ENCODE peak calls at places on chromosomes 7 and 10, in ten cellular contexts. One of them, this sample, is unnamed.

GRCh38 chr10:82981137-82981723 is 1106.2 kb downstream of the NRG3 start:
- DNase-seq in cardiac muscle cell: peak
- DNase-seq in CD8-positive, alpha-beta T cell: no peak
- DNase-seq in colonic mucosa: no peak
- DNase-seq in fibroblast of lung: peak
- DNase-seq in A549: no peak
- DNase-seq in fibroblast of pulmonary artery: peak
- DNase-seq in H1: no peak
- DNase-seq in H9: no peak
- DNase-seq in brain microvascular endothelial cell: peak
- DNase-seq in this sample: no peak

GRCh38 chr10:102234866-102235597 is 6.3 kb downstream of the PITX3 start:
- DNase-seq in H1: no peak
- DNase-seq in CD8-positive, alpha-beta T cell: no peak
- DNase-seq in colonic mucosa: no peak
- DNase-seq in A549: no peak
- DNase-seq in cardiac muscle cell: no peak
- DNase-seq in fibroblast of pulmonary artery: no peak
- DNase-seq in H9: no peak
- DNase-seq in brain microvascular endothelial cell: no peak
- DNase-seq in fibroblast of lung: no peak
- DNase-seq in this sample: no peak

GRCh38 chr7:135666836-135667235 is 4.5 kb downstream of the STMP1 start:
- DNase-seq in A549: no peak
- DNase-seq in H9: no peak
- DNase-seq in brain microvascular endothelial cell: no peak
- DNase-seq in fibroblast of lung: no peak
- DNase-seq in H1: no peak
- DNase-seq in cardiac muscle cell: no peak
- DNase-seq in CD8-positive, alpha-beta T cell: no peak
- DNase-seq in colonic mucosa: no peak
- DNase-seq in fibroblast of pulmonary artery: no peak
- DNase-seq in this sample: no peak

GRCh38 chr7:29989257-29989995 is at the start of gene SCRN1:
- DNase-seq in H1: no peak
- DNase-seq in CD8-positive, alpha-beta T cell: peak
- DNase-seq in brain microvascular endothelial cell: no peak
- DNase-seq in fibroblast of pulmonary artery: peak
- DNase-seq in A549: peak
- DNase-seq in fibroblast of lung: no peak
- DNase-seq in H9: peak
- DNase-seq in colonic mucosa: peak
- DNase-seq in cardiac muscle cell: no peak
- DNase-seq in this sample: peak

GRCh38 chr7:155883491-155884224 is 71.4 kb upstream of the SHH start:
- DNase-seq in CD8-positive, alpha-beta T cell: no peak
- DNase-seq in H9: peak
- DNase-seq in H1: no peak
- DNase-seq in cardiac muscle cell: no peak
- DNase-seq in colonic mucosa: no peak
- DNase-seq in fibroblast of pulmonary artery: no peak
- DNase-seq in fibroblast of lung: no peak
- DNase-seq in A549: no peak
- DNase-seq in brain microvascular endothelial cell: no peak
- DNase-seq in this sample: no peak

GRCh38 chr10:12484945-12485805 is 135.8 kb downstream of the CAMK1D start:
- DNase-seq in H1: peak
- DNase-seq in A549: peak
- DNase-seq in fibroblast of lung: no peak
- DNase-seq in colonic mucosa: peak
- DNase-seq in fibroblast of pulmonary artery: no peak
- DNase-seq in brain microvascular endothelial cell: peak
- DNase-seq in CD8-positive, alpha-beta T cell: peak
- DNase-seq in cardiac muscle cell: peak
- DNase-seq in H9: peak
- DNase-seq in this sample: no peak

GRCh38 chr7:50733552-50733951 is 49.1 kb downstream of the GRB10 start:
- DNase-seq in colonic mucosa: no peak
- DNase-seq in cardiac muscle cell: peak
- DNase-seq in H9: no peak
- DNase-seq in fibroblast of lung: peak
- DNase-seq in CD8-positive, alpha-beta T cell: no peak
- DNase-seq in fibroblast of pulmonary artery: peak
- DNase-seq in A549: peak
- DNase-seq in brain microvascular endothelial cell: peak
- DNase-seq in H1: no peak
- DNase-seq in this sample: no peak

GRCh38 chr7:266851-267840 is 22.8 kb upstream of the FOXL3 start:
- DNase-seq in H1: peak
- DNase-seq in CD8-positive, alpha-beta T cell: no peak
- DNase-seq in fibroblast of lung: no peak
- DNase-seq in brain microvascular endothelial cell: no peak
- DNase-seq in colonic mucosa: peak
- DNase-seq in H9: peak
- DNase-seq in A549: no peak
- DNase-seq in cardiac muscle cell: no peak
- DNase-seq in fibroblast of pulmonary artery: no peak
- DNase-seq in this sample: peak

GRCh38 chr7:133545613-133546012 is 292.7 kb downstream of the EXOC4 start:
- DNase-seq in fibroblast of pulmonary artery: peak
- DNase-seq in H1: no peak
- DNase-seq in fibroblast of lung: peak
- DNase-seq in A549: no peak
- DNase-seq in H9: no peak
- DNase-seq in cardiac muscle cell: peak
- DNase-seq in colonic mucosa: no peak
- DNase-seq in CD8-positive, alpha-beta T cell: no peak
- DNase-seq in brain microvascular endothelial cell: peak
- DNase-seq in this sample: no peak

GRCh38 chr10:57849726-57850357 is 417.9 kb downstream of the IPMK start:
- DNase-seq in H9: no peak
- DNase-seq in colonic mucosa: no peak
- DNase-seq in brain microvascular endothelial cell: no peak
- DNase-seq in fibroblast of pulmonary artery: peak
- DNase-seq in fibroblast of lung: no peak
- DNase-seq in CD8-positive, alpha-beta T cell: no peak
- DNase-seq in cardiac muscle cell: peak
- DNase-seq in H1: no peak
- DNase-seq in A549: peak
- DNase-seq in this sample: no peak

GRCh38 chr7:84697506-84697905 is 489.4 kb downstream of the SEMA3D start:
- DNase-seq in H1: no peak
- DNase-seq in colonic mucosa: no peak
- DNase-seq in A549: peak
- DNase-seq in fibroblast of pulmonary artery: peak
- DNase-seq in H9: no peak
- DNase-seq in CD8-positive, alpha-beta T cell: no peak
- DNase-seq in brain microvascular endothelial cell: peak
- DNase-seq in fibroblast of lung: peak
- DNase-seq in cardiac muscle cell: peak
- DNase-seq in this sample: no peak

DNA sequence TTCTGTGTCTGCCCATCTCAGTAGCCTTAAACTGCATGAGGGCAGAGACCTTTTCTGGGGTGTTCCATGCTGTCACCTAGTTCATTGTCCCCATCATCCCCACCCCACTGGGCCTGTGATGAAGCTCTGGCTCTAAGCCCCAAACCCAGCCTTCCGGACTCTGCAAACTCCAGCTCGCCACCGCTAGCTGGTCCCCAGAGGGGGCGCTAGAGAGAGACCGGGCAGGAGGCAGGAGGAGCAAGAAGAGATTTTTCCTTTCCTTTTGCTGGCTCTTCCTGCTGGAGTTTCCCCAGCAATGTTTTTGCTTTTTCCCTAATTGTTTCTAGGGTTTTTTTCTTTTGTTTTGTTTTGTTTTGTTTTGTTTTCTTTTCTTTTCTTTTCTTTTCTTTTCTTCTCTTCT is 234.4 kb downstream of the TEX36 start:
- DNase-seq in fibroblast of pulmonary artery: no peak
- DNase-seq in cardiac muscle cell: no peak
- DNase-seq in H9: peak
- DNase-seq in A549: peak
- DNase-seq in fibroblast of lung: no peak
- DNase-seq in colonic mucosa: peak
- DNase-seq in brain microvascular endothelial cell: no peak
- DNase-seq in H1: peak
- DNase-seq in CD8-positive, alpha-beta T cell: no peak
- DNase-seq in this sample: no peak
- TF ChIP-seq CTCF in fibroblast of pulmonary artery: peak
- TF ChIP-seq CTCF in cardiac muscle cell: no peak
- TF ChIP-seq CTCF in H9: peak
- TF ChIP-seq CTCF in A549: peak
- TF ChIP-seq CTCF in fibroblast of lung: peak
- TF ChIP-seq CTCF in colonic mucosa: peak
- TF ChIP-seq CTCF in brain microvascular endothelial cell: peak
- TF ChIP-seq CTCF in H1: peak
- TF ChIP-seq CTCF in CD8-positive, alpha-beta T cell: no peak
- TF ChIP-seq CTCF in this sample: peak

GRCh38 chr7:76231583-76231982 is 29.9 kb downstream of the SRRM3 start:
- DNase-seq in H1: no peak
- DNase-seq in cardiac muscle cell: no peak
- DNase-seq in fibroblast of lung: no peak
- DNase-seq in CD8-positive, alpha-beta T cell: no peak
- DNase-seq in fibroblast of pulmonary artery: no peak
- DNase-seq in brain microvascular endothelial cell: no peak
- DNase-seq in colonic mucosa: no peak
- DNase-seq in H9: no peak
- DNase-seq in A549: no peak
- DNase-seq in this sample: no peak

GRCh38 chr7:76232698-76233097 is 31.0 kb downstream of the SRRM3 start:
- DNase-seq in colonic mucosa: no peak
- DNase-seq in H9: no peak
- DNase-seq in H1: no peak
- DNase-seq in A549: no peak
- DNase-seq in fibroblast of lung: no peak
- DNase-seq in CD8-positive, alpha-beta T cell: no peak
- DNase-seq in brain microvascular endothelial cell: no peak
- DNase-seq in fibroblast of pulmonary artery: no peak
- DNase-seq in cardiac muscle cell: no peak
- DNase-seq in this sample: no peak

GRCh38 chr7:76231071-76231470 is 29.4 kb downstream of the SRRM3 start:
- DNase-seq in fibroblast of pulmonary artery: no peak
- DNase-seq in CD8-positive, alpha-beta T cell: no peak
- DNase-seq in brain microvascular endothelial cell: no peak
- DNase-seq in H9: no peak
- DNase-seq in H1: no peak
- DNase-seq in cardiac muscle cell: no peak
- DNase-seq in fibroblast of lung: no peak
- DNase-seq in colonic mucosa: no peak
- DNase-seq in A549: no peak
- DNase-seq in this sample: no peak

GRCh38 chr7:76233538-76234281 is 32.0 kb downstream of the SRRM3 start:
- DNase-seq in CD8-positive, alpha-beta T cell: no peak
- DNase-seq in brain microvascular endothelial cell: no peak
- DNase-seq in fibroblast of lung: no peak
- DNase-seq in H9: peak
- DNase-seq in H1: no peak
- DNase-seq in cardiac muscle cell: peak
- DNase-seq in A549: peak
- DNase-seq in fibroblast of pulmonary artery: peak
- DNase-seq in colonic mucosa: no peak
- DNase-seq in this sample: no peak

DNA sequence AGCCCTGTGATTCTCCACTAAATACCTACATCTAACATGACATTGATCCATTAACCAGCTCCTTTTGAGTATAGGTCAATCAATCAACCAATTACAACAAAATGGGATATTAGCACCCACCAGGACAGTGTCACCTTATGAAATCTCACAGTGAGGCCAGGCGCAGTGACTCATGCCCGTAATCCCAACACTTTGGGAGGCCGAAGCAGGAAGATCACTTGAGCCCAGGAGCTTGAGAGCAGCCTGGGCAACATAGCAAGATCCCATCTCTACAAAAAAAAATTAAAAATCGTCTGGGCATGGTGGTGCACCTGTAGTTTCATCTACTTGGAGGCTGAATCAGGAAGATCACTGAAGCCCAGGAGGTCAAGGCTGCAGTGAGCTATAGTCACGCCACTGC is 28.5 kb downstream of the SRRM3 start:
- DNase-seq in colonic mucosa: no peak
- DNase-seq in fibroblast of lung: no peak
- DNase-seq in H1: no peak
- DNase-seq in fibroblast of pulmonary artery: no peak
- DNase-seq in cardiac muscle cell: no peak
- DNase-seq in brain microvascular endothelial cell: no peak
- DNase-seq in A549: no peak
- DNase-seq in CD8-positive, alpha-beta T cell: no peak
- DNase-seq in H9: no peak
- DNase-seq in this sample: no peak
- TF ChIP-seq CTCF in colonic mucosa: no peak
- TF ChIP-seq CTCF in fibroblast of lung: no peak
- TF ChIP-seq CTCF in H1: no peak
- TF ChIP-seq CTCF in fibroblast of pulmonary artery: no peak
- TF ChIP-seq CTCF in cardiac muscle cell: no peak
- TF ChIP-seq CTCF in brain microvascular endothelial cell: no peak
- TF ChIP-seq CTCF in A549: no peak
- TF ChIP-seq CTCF in CD8-positive, alpha-beta T cell: no peak
- TF ChIP-seq CTCF in H9: no peak
- TF ChIP-seq CTCF in this sample: no peak

GRCh38 chr7:92609921-92610518 is 19.8 kb upstream of the FAM133B start:
- DNase-seq in H9: no peak
- DNase-seq in fibroblast of lung: no peak
- DNase-seq in H1: no peak
- DNase-seq in colonic mucosa: no peak
- DNase-seq in brain microvascular endothelial cell: no peak
- DNase-seq in cardiac muscle cell: peak
- DNase-seq in CD8-positive, alpha-beta T cell: no peak
- DNase-seq in fibroblast of pulmonary artery: peak
- DNase-seq in A549: peak
- DNase-seq in this sample: no peak
- TF ChIP-seq CTCF in H9: peak
- TF ChIP-seq CTCF in fibroblast of lung: no peak
- TF ChIP-seq CTCF in H1: peak
- TF ChIP-seq CTCF in colonic mucosa: peak
- TF ChIP-seq CTCF in brain microvascular endothelial cell: no peak
- TF ChIP-seq CTCF in cardiac muscle cell: peak
- TF ChIP-seq CTCF in CD8-positive, alpha-beta T cell: peak
- TF ChIP-seq CTCF in fibroblast of pulmonary artery: peak
- TF ChIP-seq CTCF in A549: peak
- TF ChIP-seq CTCF in this sample: peak

DNA sequence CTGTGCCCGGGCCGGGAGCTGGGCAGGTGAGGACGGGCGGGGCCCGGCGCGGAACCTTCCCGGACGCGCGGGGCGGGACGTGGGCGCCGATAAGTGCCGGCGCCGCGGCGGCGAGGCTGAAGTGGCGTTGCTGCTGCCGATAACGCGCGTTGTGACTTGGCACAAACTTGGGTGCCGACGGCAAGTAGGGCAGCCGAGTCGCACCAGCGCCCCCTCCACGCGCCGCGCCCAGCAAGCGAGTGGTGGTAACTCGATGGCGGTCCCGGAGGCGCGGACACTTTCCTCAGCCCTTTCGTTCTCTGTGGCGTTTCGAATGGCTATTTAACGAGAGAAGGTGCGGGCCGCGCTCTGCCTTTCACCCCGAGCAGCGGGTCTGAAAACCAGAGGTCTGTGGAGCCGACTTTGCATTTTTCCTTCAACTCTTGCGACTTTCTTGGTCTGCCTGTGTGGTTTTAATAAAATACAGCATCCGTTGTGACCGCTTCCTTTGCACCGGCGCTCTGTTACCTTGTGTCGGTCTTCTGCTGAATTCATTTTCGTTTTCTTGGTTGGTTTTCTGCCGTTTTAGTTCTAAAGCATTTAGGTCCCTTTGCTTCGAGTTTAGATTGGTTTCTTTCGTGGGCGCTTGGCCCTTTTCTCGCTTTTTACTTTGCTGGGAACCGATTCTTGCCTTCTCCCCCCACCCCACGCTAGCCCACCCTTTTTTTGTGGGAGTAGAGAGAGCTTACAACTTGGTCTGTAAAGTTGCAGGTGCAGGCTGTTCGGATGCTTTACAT is 704 bp downstream of the STK17A start:
- DNase-seq in CD8-positive, alpha-beta T cell: peak
- DNase-seq in brain microvascular endothelial cell: no peak
- DNase-seq in H1: no peak
- DNase-seq in fibroblast of pulmonary artery: peak
- DNase-seq in fibroblast of lung: peak
- DNase-seq in cardiac muscle cell: peak
- DNase-seq in H9: peak
- DNase-seq in colonic mucosa: peak
- DNase-seq in A549: peak
- DNase-seq in this sample: no peak
- TF ChIP-seq CTCF in CD8-positive, alpha-beta T cell: no peak
- TF ChIP-seq CTCF in brain microvascular endothelial cell: peak
- TF ChIP-seq CTCF in H1: no peak
- TF ChIP-seq CTCF in fibroblast of pulmonary artery: no peak
- TF ChIP-seq CTCF in fibroblast of lung: no peak
- TF ChIP-seq CTCF in cardiac muscle cell: peak
- TF ChIP-seq CTCF in H9: no peak
- TF ChIP-seq CTCF in colonic mucosa: no peak
- TF ChIP-seq CTCF in A549: no peak
- TF ChIP-seq CTCF in this sample: peak